ENCODE peak calls at places on chromosomes 3 and 15, in five cellular contexts. One of them, this sample, is unnamed.

GRCh38 chr15:63198315-63198714 is 8.9 kb downstream of the RAB8B start:
- DNase-seq in foreskin fibroblast: no peak
- DNase-seq in OCI-LY7: no peak
- DNase-seq in tibial artery: no peak
- DNase-seq in GM23338: no peak
- DNase-seq in this sample: no peak

GRCh38 chr15:81279621-81280051 is 44.3 kb downstream of the STARD5 start:
- DNase-seq in GM23338: no peak
- DNase-seq in tibial artery: no peak
- DNase-seq in foreskin fibroblast: no peak
- DNase-seq in OCI-LY7: no peak
- DNase-seq in this sample: no peak

GRCh38 chr3:43629741-43630140 is 7.9 kb upstream of the ANO10 start:
- DNase-seq in OCI-LY7: no peak
- DNase-seq in GM23338: no peak
- DNase-seq in foreskin fibroblast: no peak
- DNase-seq in tibial artery: no peak
- DNase-seq in this sample: no peak

GRCh38 chr3:42732196-42732828 is 29.7 kb upstream of the HHATL start:
- DNase-seq in GM23338: no peak
- DNase-seq in tibial artery: peak
- DNase-seq in foreskin fibroblast: no peak
- DNase-seq in OCI-LY7: no peak
- DNase-seq in this sample: no peak

GRCh38 chr3:37896775-37897174 is 35.1 kb downstream of the CTDSPL start:
- DNase-seq in tibial artery: no peak
- DNase-seq in foreskin fibroblast: no peak
- DNase-seq in OCI-LY7: no peak
- DNase-seq in GM23338: no peak
- DNase-seq in this sample: no peak

GRCh38 chr15:95105229-95105628 is 873.9 kb downstream of the MCTP2 start:
- DNase-seq in foreskin fibroblast: no peak
- DNase-seq in GM23338: no peak
- DNase-seq in tibial artery: no peak
- DNase-seq in OCI-LY7: no peak
- DNase-seq in this sample: no peak

GRCh38 chr3:32334675-32335074 is 57.0 kb upstream of the CMTM7 start:
- DNase-seq in OCI-LY7: peak
- DNase-seq in tibial artery: no peak
- DNase-seq in foreskin fibroblast: no peak
- DNase-seq in GM23338: peak
- DNase-seq in this sample: no peak

GRCh38 chr15:101239724-101240136 is 12.1 kb downstream of the CHSY1 start:
- DNase-seq in GM23338: no peak
- DNase-seq in foreskin fibroblast: no peak
- DNase-seq in OCI-LY7: no peak
- DNase-seq in tibial artery: no peak
- DNase-seq in this sample: no peak

GRCh38 chr15:63473999-63474809 is 30.2 kb upstream of the USP3 start:
- DNase-seq in GM23338: peak
- DNase-seq in tibial artery: no peak
- DNase-seq in foreskin fibroblast: peak
- DNase-seq in OCI-LY7: peak
- DNase-seq in this sample: no peak

GRCh38 chr3:9500108-9501050 is 53.2 kb downstream of the LHFPL4 start:
- DNase-seq in GM23338: peak
- DNase-seq in tibial artery: no peak
- DNase-seq in OCI-LY7: peak
- DNase-seq in foreskin fibroblast: peak
- DNase-seq in this sample: no peak

GRCh38 chr3:158977497-158977896 is 175.6 kb downstream of the MFSD1 start:
- DNase-seq in tibial artery: no peak
- DNase-seq in OCI-LY7: no peak
- DNase-seq in foreskin fibroblast: no peak
- DNase-seq in GM23338: no peak
- DNase-seq in this sample: no peak

GRCh38 chr3:159824341-159824740 is 164.3 kb upstream of the IL12A start:
- DNase-seq in GM23338: no peak
- DNase-seq in OCI-LY7: no peak
- DNase-seq in tibial artery: no peak
- DNase-seq in foreskin fibroblast: peak
- DNase-seq in this sample: no peak

GRCh38 chr3:12195231-12195630 is 36.5 kb upstream of the TIMP4 start:
- DNase-seq in foreskin fibroblast: no peak
- DNase-seq in GM23338: peak
- DNase-seq in tibial artery: no peak
- DNase-seq in OCI-LY7: no peak
- DNase-seq in this sample: no peak

GRCh38 chr3:129605593-129606521 is 619 bp downstream of the PLXND1 start:
- DNase-seq in OCI-LY7: peak
- DNase-seq in tibial artery: peak
- DNase-seq in GM23338: no peak
- DNase-seq in foreskin fibroblast: peak
- DNase-seq in this sample: no peak

GRCh38 chr15:22908830-22909229 is 70.4 kb downstream of the NIPA2 start:
- DNase-seq in OCI-LY7: no peak
- DNase-seq in GM23338: no peak
- DNase-seq in foreskin fibroblast: no peak
- DNase-seq in tibial artery: no peak
- DNase-seq in this sample: no peak

GRCh38 chr15:48536681-48537091 is 108.8 kb downstream of the FBN1 start:
- DNase-seq in OCI-LY7: no peak
- DNase-seq in GM23338: no peak
- DNase-seq in tibial artery: no peak
- DNase-seq in foreskin fibroblast: no peak
- DNase-seq in this sample: no peak

DNA sequence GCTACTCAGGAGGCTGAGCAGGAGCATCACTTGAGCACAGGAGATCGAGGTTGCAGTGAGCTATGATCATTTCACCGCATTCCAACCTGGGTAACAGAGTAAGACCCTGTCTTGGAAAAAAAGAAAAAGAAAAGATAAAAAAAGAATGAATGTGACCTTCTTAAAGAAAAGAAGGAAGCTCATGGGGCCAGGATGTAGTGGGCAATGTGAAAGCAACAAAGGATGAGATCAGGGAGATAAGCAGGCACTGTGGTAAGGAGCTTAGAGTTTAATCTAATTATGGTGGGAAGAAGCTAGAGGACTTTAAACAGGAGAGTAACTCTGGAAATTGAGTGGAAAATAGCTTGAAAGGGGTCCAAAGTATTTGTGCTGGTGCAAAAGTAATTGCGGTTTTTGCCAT is 231.6 kb upstream of the UBE2E2 start:
- DNase-seq in GM23338: no peak
- DNase-seq in tibial artery: no peak
- DNase-seq in OCI-LY7: no peak
- DNase-seq in foreskin fibroblast: no peak
- DNase-seq in this sample: no peak
- TF ChIP-seq CTCF in GM23338: no peak
- TF ChIP-seq CTCF in tibial artery: no peak
- TF ChIP-seq CTCF in OCI-LY7: no peak
- TF ChIP-seq CTCF in foreskin fibroblast: no peak
- TF ChIP-seq CTCF in this sample: no peak

GRCh38 chr3:15331606-15332404 is 581 bp downstream of the SH3BP5 start:
- DNase-seq in foreskin fibroblast: no peak
- DNase-seq in tibial artery: peak
- DNase-seq in GM23338: peak
- DNase-seq in OCI-LY7: peak
- DNase-seq in this sample: no peak

GRCh38 chr3:15333957-15334263 is 1.5 kb upstream of the SH3BP5 start:
- DNase-seq in foreskin fibroblast: no peak
- DNase-seq in GM23338: no peak
- DNase-seq in OCI-LY7: no peak
- DNase-seq in tibial artery: no peak
- DNase-seq in this sample: no peak

GRCh38 chr3:15331072-15331605 is 1.2 kb downstream of the SH3BP5 start:
- DNase-seq in tibial artery: no peak
- DNase-seq in GM23338: no peak
- DNase-seq in foreskin fibroblast: no peak
- DNase-seq in OCI-LY7: no peak
- DNase-seq in this sample: no peak

GRCh38 chr3:15332405-15333098 is at the start of gene SH3BP5:
- DNase-seq in OCI-LY7: peak
- DNase-seq in GM23338: peak
- DNase-seq in tibial artery: peak
- DNase-seq in foreskin fibroblast: peak
- DNase-seq in this sample: no peak

GRCh38 chr3:15333099-15333956 is 942 bp upstream of the SH3BP5 start:
- DNase-seq in tibial artery: no peak
- DNase-seq in OCI-LY7: no peak
- DNase-seq in GM23338: no peak
- DNase-seq in foreskin fibroblast: no peak
- DNase-seq in this sample: no peak
- H3K4me3 ChIP-seq in tibial artery: peak
- H3K4me3 ChIP-seq in OCI-LY7: peak
- H3K4me3 ChIP-seq in GM23338: peak
- H3K4me3 ChIP-seq in foreskin fibroblast: peak
- H3K4me3 ChIP-seq in this sample: peak

DNA sequence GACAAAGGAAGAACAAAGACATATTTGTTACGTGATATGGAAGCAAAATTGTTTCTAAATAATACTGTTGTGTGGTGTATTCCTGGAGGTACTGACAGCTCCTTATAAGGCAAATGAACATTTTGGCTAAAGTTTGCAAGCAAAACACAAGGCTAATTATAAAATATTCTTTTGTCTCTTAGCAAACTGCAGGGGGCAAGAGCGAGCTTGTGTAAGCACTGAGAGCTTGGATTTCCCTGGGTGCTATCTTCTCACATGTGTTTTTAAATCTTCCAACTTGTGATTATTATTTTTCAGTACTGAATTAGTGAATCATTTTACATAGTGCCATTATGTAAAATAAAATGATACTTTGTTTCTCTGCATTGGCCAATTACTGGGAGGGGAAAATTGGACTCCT is 611.4 kb downstream of the AGBL1 start:
- DNase-seq in OCI-LY7: no peak
- DNase-seq in GM23338: peak
- DNase-seq in tibial artery: no peak
- DNase-seq in foreskin fibroblast: no peak
- DNase-seq in this sample: no peak
- TF ChIP-seq CTCF in OCI-LY7: peak
- TF ChIP-seq CTCF in GM23338: peak
- TF ChIP-seq CTCF in tibial artery: no peak
- TF ChIP-seq CTCF in foreskin fibroblast: no peak
- TF ChIP-seq CTCF in this sample: no peak

GRCh38 chr3:101829066-101829830 is 20.1 kb upstream of the NFKBIZ start:
- DNase-seq in OCI-LY7: peak
- DNase-seq in GM23338: no peak
- DNase-seq in foreskin fibroblast: peak
- DNase-seq in tibial artery: peak
- DNase-seq in this sample: peak
- H3K4me3 ChIP-seq in OCI-LY7: peak
- H3K4me3 ChIP-seq in GM23338: no peak
- H3K4me3 ChIP-seq in foreskin fibroblast: peak
- H3K4me3 ChIP-seq in tibial artery: peak
- H3K4me3 ChIP-seq in this sample: peak

GRCh38 chr15:57592426-57592825 is 722 bp downstream of the MYZAP start:
- DNase-seq in GM23338: no peak
- DNase-seq in tibial artery: no peak
- DNase-seq in foreskin fibroblast: no peak
- DNase-seq in OCI-LY7: no peak
- DNase-seq in this sample: no peak

GRCh38 chr15:57589276-57590073 is 2.2 kb upstream of the MYZAP start:
- DNase-seq in GM23338: no peak
- DNase-seq in OCI-LY7: no peak
- DNase-seq in tibial artery: no peak
- DNase-seq in foreskin fibroblast: no peak
- DNase-seq in this sample: no peak

GRCh38 chr15:57591237-57591821 is 375 bp upstream of the MYZAP start:
- DNase-seq in foreskin fibroblast: no peak
- DNase-seq in tibial artery: no peak
- DNase-seq in GM23338: peak
- DNase-seq in OCI-LY7: no peak
- DNase-seq in this sample: no peak

GRCh38 chr15:57592836-57593420 is 1.2 kb downstream of the MYZAP start:
- DNase-seq in GM23338: no peak
- DNase-seq in tibial artery: no peak
- DNase-seq in foreskin fibroblast: no peak
- DNase-seq in OCI-LY7: no peak
- DNase-seq in this sample: no peak

DNA sequence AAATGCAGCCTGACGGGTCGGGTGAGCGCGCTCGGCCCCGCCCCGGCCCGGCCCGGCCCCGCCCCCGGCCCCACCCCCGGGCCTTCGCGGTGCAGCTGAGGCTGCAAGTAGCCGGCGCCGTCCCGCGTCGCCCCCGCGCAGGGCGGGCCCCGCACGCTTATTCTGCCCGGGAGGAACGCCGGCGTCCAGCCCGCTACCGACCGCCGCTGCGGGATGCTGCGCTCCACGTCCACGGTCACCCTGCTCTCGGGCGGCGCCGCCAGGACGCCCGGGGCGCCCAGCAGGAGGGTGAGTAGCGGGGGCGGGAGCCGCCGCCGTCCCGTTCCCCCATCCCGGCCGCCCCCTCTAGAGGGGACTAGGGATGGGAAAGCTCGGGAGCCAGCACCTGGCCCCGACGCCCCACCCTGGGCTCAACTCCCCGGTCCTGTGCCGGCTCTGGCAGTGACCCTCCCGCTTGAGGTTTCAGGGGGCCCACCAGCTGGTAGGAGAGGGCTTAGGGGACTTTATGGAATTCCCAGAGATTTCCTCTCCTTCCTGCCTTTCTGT is at the start of gene MYZAP:
- DNase-seq in GM23338: peak
- DNase-seq in tibial artery: peak
- DNase-seq in OCI-LY7: no peak
- DNase-seq in foreskin fibroblast: peak
- DNase-seq in this sample: no peak
- TF ChIP-seq CTCF in GM23338: no peak
- TF ChIP-seq CTCF in tibial artery: no peak
- TF ChIP-seq CTCF in OCI-LY7: no peak
- TF ChIP-seq CTCF in foreskin fibroblast: no peak
- TF ChIP-seq CTCF in this sample: no peak

GRCh38 chr3:71446260-71446659 is 137.3 kb downstream of the FOXP1 start:
- DNase-seq in GM23338: no peak
- DNase-seq in foreskin fibroblast: no peak
- DNase-seq in OCI-LY7: no peak
- DNase-seq in tibial artery: no peak
- DNase-seq in this sample: no peak
- H3K4me3 ChIP-seq in GM23338: no peak
- H3K4me3 ChIP-seq in foreskin fibroblast: no peak
- H3K4me3 ChIP-seq in OCI-LY7: no peak
- H3K4me3 ChIP-seq in tibial artery: no peak
- H3K4me3 ChIP-seq in this sample: no peak

GRCh38 chr3:64392001-64392400 is 166.7 kb upstream of the PRICKLE2 start:
- DNase-seq in OCI-LY7: no peak
- DNase-seq in tibial artery: no peak
- DNase-seq in GM23338: no peak
- DNase-seq in foreskin fibroblast: peak
- DNase-seq in this sample: no peak
- TF ChIP-seq CTCF in OCI-LY7: no peak
- TF ChIP-seq CTCF in tibial artery: no peak
- TF ChIP-seq CTCF in GM23338: no peak
- TF ChIP-seq CTCF in foreskin fibroblast: no peak
- TF ChIP-seq CTCF in this sample: no peak

This sample was measured in HFF-Myc.